ENCODE peak calls at places on chromosomes 5 and 9, in six cellular contexts. One of them, this sample, is unnamed.

GRCh38 chr5:172102913-172103629 is 85.0 kb downstream of the STK10 start:
- DNase-seq in fibroblast of lung: peak; percentile 99
- DNase-seq in osteoblast: peak; percentile 98
- DNase-seq in mammary epithelial cell: peak; percentile 94
- DNase-seq in stomach: peak; percentile 67
- DNase-seq in HCT116: peak; percentile 64
- DNase-seq in this sample: peak; percentile 80

GRCh38 chr5:34412769-34413168 is 243.4 kb upstream of the RAI14 start:
- DNase-seq in fibroblast of lung: peak; percentile 76
- DNase-seq in osteoblast: no peak
- DNase-seq in mammary epithelial cell: no peak
- DNase-seq in stomach: no peak
- DNase-seq in HCT116: no peak
- DNase-seq in this sample: no peak

GRCh38 chr5:103119067-103119764 is 722 bp downstream of the GIN1 start:
- DNase-seq in fibroblast of lung: peak; percentile 19
- DNase-seq in osteoblast: no peak
- DNase-seq in mammary epithelial cell: no peak
- DNase-seq in stomach: no peak
- DNase-seq in HCT116: no peak
- DNase-seq in this sample: no peak

GRCh38 chr5:110413856-110414255 is 312.6 kb downstream of the TMEM232 start:
- DNase-seq in fibroblast of lung: peak; percentile 84
- DNase-seq in osteoblast: no peak
- DNase-seq in mammary epithelial cell: no peak
- DNase-seq in stomach: no peak
- DNase-seq in HCT116: no peak
- DNase-seq in this sample: no peak

GRCh38 chr9:134422301-134422700 is 96.0 kb downstream of the RXRA start:
- DNase-seq in fibroblast of lung: no peak
- DNase-seq in osteoblast: no peak
- DNase-seq in mammary epithelial cell: no peak
- DNase-seq in stomach: peak; percentile 83
- DNase-seq in HCT116: no peak
- DNase-seq in this sample: no peak

GRCh38 chr5:143106175-143106574 is 297.3 kb downstream of the NR3C1 start:
- DNase-seq in fibroblast of lung: peak; percentile 64
- DNase-seq in osteoblast: no peak
- DNase-seq in mammary epithelial cell: peak; percentile 53
- DNase-seq in stomach: peak; percentile 39
- DNase-seq in HCT116: no peak
- DNase-seq in this sample: no peak

GRCh38 chr5:169100735-169101075 is 200.2 kb downstream of the SLIT3 start:
- DNase-seq in fibroblast of lung: peak; percentile 84
- DNase-seq in osteoblast: peak; percentile 92
- DNase-seq in mammary epithelial cell: peak; percentile 94
- DNase-seq in stomach: no peak
- DNase-seq in HCT116: no peak
- DNase-seq in this sample: no peak

GRCh38 chr5:150778517-150779396 is at the start of gene SMIM3:
- DNase-seq in fibroblast of lung: peak; percentile 77
- DNase-seq in osteoblast: peak; percentile 88
- DNase-seq in mammary epithelial cell: peak; percentile 72
- DNase-seq in stomach: peak; percentile 86
- DNase-seq in HCT116: no peak
- DNase-seq in this sample: peak; percentile 94

GRCh38 chr5:136108131-136108739 is 24.4 kb upstream of the SMAD5 start:
- DNase-seq in fibroblast of lung: no peak
- DNase-seq in osteoblast: no peak
- DNase-seq in mammary epithelial cell: peak; percentile 79
- DNase-seq in stomach: no peak
- DNase-seq in HCT116: no peak
- DNase-seq in this sample: no peak

GRCh38 chr5:55426455-55426854 is 108.3 kb downstream of the PLPP1 start:
- DNase-seq in fibroblast of lung: no peak
- DNase-seq in osteoblast: no peak
- DNase-seq in mammary epithelial cell: no peak
- DNase-seq in stomach: no peak
- DNase-seq in HCT116: no peak
- DNase-seq in this sample: no peak

GRCh38 chr5:55416306-55416705 is 108.5 kb downstream of the MTREX start:
- DNase-seq in fibroblast of lung: peak; percentile 38
- DNase-seq in osteoblast: no peak
- DNase-seq in mammary epithelial cell: peak; percentile 14
- DNase-seq in stomach: no peak
- DNase-seq in HCT116: no peak
- DNase-seq in this sample: no peak

GRCh38 chr5:55418994-55419991 is 111.5 kb downstream of the MTREX start:
- DNase-seq in fibroblast of lung: peak; percentile 78
- DNase-seq in osteoblast: no peak
- DNase-seq in mammary epithelial cell: no peak
- DNase-seq in stomach: no peak
- DNase-seq in HCT116: no peak
- DNase-seq in this sample: no peak

DNA sequence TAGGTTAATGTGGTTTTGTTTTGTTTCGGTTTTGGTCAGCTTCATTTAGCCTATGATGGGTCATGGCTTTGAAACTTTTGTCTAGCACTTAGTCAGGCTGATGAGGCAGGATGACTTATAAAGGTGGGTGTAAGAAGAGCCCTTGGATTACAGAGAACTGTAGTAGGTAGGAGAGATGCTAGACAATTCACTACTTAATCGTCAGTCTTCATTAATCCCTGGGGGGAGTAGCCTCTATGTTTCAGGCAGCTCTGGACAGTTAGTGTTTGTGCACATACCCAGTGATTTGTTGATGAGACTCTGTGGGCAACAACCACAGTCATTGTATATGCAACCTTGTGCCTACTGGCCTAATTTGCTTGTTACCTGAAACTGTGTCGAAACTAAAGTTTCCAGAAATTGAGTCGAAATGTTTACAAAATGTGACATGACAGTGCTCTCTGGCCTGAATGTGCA is 113.3 kb downstream of the MTREX start:
- DNase-seq in fibroblast of lung: peak; percentile 60
- DNase-seq in osteoblast: no peak
- DNase-seq in mammary epithelial cell: peak; percentile 64
- DNase-seq in stomach: no peak
- DNase-seq in HCT116: no peak
- DNase-seq in this sample: no peak
- H3K27ac ChIP-seq in fibroblast of lung: no peak overlapping the region
- H3K27ac ChIP-seq in osteoblast: no peak overlapping the region
- H3K27ac ChIP-seq in mammary epithelial cell: no peak overlapping the region
- H3K27ac ChIP-seq in stomach: no peak overlapping the region
- H3K27ac ChIP-seq in HCT116: no peak overlapping the region
- H3K27ac ChIP-seq in this sample: no peak overlapping the region

DNA sequence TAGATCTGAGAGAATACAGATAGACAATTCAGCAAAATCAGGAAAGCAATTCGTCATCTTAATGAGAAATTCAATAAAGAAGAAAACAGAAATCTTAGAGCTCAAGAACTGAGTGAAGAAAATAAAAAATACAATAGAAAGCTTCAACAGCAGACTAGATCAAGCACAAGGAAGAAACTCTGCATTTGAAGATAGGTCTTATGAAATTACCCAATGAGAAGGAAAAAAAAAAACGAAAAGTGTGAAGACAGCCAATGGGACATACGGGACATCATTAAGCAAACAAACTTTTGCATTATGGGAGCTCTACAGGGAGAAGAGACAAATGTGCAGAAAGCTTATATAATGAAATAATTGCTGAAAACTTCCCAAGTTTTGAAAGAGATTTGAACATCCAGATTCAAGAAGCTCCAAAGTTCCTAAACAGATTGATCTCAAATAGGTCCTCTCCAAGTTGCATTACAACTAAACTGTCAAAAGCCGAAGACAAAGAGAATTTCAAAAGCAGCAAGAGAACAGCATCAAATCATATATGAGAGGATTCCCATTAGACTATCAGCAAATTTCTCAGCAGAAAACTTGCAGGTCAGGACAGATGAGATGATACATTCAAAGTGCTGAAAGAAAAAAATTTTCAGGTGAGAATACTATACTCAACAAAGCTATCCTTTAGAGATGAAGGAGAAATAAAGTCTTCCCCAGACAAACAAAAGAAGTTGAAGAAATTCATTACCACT is 10.8 kb upstream of the RLN2 start:
- DNase-seq in fibroblast of lung: no peak
- DNase-seq in osteoblast: peak; percentile 1
- DNase-seq in mammary epithelial cell: no peak
- DNase-seq in stomach: no peak
- DNase-seq in HCT116: no peak
- DNase-seq in this sample: no peak
- TF ChIP-seq CTCF in fibroblast of lung: no peak
- TF ChIP-seq CTCF in osteoblast: no peak
- TF ChIP-seq CTCF in mammary epithelial cell: no peak
- TF ChIP-seq CTCF in stomach: no peak
- TF ChIP-seq CTCF in HCT116: no peak
- TF ChIP-seq CTCF in this sample: no peak

GRCh38 chr9:113349044-113349433 is 302 bp upstream of the BSPRY start:
- DNase-seq in fibroblast of lung: no peak
- DNase-seq in osteoblast: no peak
- DNase-seq in mammary epithelial cell: no peak
- DNase-seq in stomach: no peak
- DNase-seq in HCT116: no peak
- DNase-seq in this sample: no peak
- H3K4me3 ChIP-seq in fibroblast of lung: no peak overlapping the region
- H3K4me3 ChIP-seq in osteoblast: no peak overlapping the region
- H3K4me3 ChIP-seq in mammary epithelial cell: no peak overlapping the region
- H3K4me3 ChIP-seq in stomach: peak overlapping the region; percentile 73
- H3K4me3 ChIP-seq in HCT116: peak overlapping the region; percentile 72
- H3K4me3 ChIP-seq in this sample: peak overlapping the region; percentile 75

GRCh38 chr9:16133556-16134227 is 580.8 kb downstream of the CCDC171 start:
- DNase-seq in fibroblast of lung: peak; percentile 90
- DNase-seq in osteoblast: peak; percentile 78
- DNase-seq in mammary epithelial cell: peak; percentile 28
- DNase-seq in stomach: no peak
- DNase-seq in HCT116: peak; percentile 70
- DNase-seq in this sample: no peak
- H3K27ac ChIP-seq in fibroblast of lung: no peak overlapping the region
- H3K27ac ChIP-seq in osteoblast: peak overlapping the region; percentile 28
- H3K27ac ChIP-seq in mammary epithelial cell: no peak overlapping the region
- H3K27ac ChIP-seq in stomach: no peak overlapping the region
- H3K27ac ChIP-seq in HCT116: no peak overlapping the region
- H3K27ac ChIP-seq in this sample: no peak overlapping the region